ENCODE peak calls at places on chromosomes 4 and X, in seven cellular contexts. D is dorsolateral prefrontal cortex, V is heart right ventricle, B is psoas muscle, M is heart left ventricle, I is body of pancreas, P is choroid plexus epithelial cell. X is an unnamed sample.

GRCh38 chr4:181618896-181619295 is 624.3 kb upstream of the TENM3 start:
- DNase-seq in M (no peak), D (no peak), B (no peak), I (no peak), V (no peak), P (no peak), X (no peak)

GRCh38 chr4:121138014-121138413 is 26.1 kb downstream of the TNIP3 start:
- DNase-seq in B (no peak), D (no peak), M (no peak), V (no peak), P (no peak), I (no peak), X (no peak)

GRCh38 chr4:1487761-1488160 is 81.5 kb upstream of the NKX1-1 start:
- DNase-seq in P (no peak), B (no peak), D (no peak), M (no peak), I (no peak), V (no peak), X (no peak)

GRCh38 chr4:121791481-121791880 is 9.6 kb upstream of the EXOSC9 start:
- DNase-seq in B (no peak), I (no peak), V (no peak), P (peak), M (no peak), D (no peak), X (no peak)

GRCh38 chr4:114156371-114156770 is 176.9 kb upstream of the ARSJ start:
- DNase-seq in B (no peak), V (no peak), I (no peak), P (no peak), D (no peak), M (no peak), X (no peak)

GRCh38 chrX:103687073-103687695 is 685 bp upstream of the MORF4L2 start:
- DNase-seq in V (peak), D (peak), B (peak), I (peak), M (peak), P (peak), X (peak)

GRCh38 chr4:123587983-123588494 is 191.4 kb downstream of the SPRY1 start:
- DNase-seq in D (no peak), I (peak), M (no peak), P (peak), V (no peak), B (peak), X (no peak)

GRCh38 chr4:142549726-142550463 is 296.2 kb downstream of the INPP4B start:
- DNase-seq in D (no peak), M (no peak), P (peak), V (no peak), I (peak), B (no peak), X (no peak)

GRCh38 chr4:6771229-6771671 is 11.3 kb upstream of the KIAA0232 start:
- DNase-seq in I (no peak), B (peak), D (peak), M (peak), P (no peak), V (peak), X (no peak)

GRCh38 chr4:152699313-152699712 is 19.5 kb upstream of the TMEM154 start:
- DNase-seq in B (no peak), I (no peak), D (no peak), M (no peak), P (no peak), V (no peak), X (no peak)

GRCh38 chrX:119729408-119730201 is 28.8 kb upstream of the SOWAHD start:
- DNase-seq in I (peak), V (peak), M (peak), P (peak), D (peak), B (peak), X (no peak)

GRCh38 chr4:138259801-138260200 is 17.7 kb upstream of the SLC7A11 start:
- DNase-seq in M (no peak), B (no peak), D (no peak), P (peak), V (no peak), I (no peak), X (no peak)

GRCh38 chr4:12555011-12555410 is 929.1 kb downstream of the RAB28 start:
- DNase-seq in I (no peak), P (peak), D (no peak), M (no peak), V (no peak), B (no peak), X (no peak)

GRCh38 chr4:77465271-77465670 is 140.3 kb upstream of the CXCL13 start:
- DNase-seq in M (no peak), B (no peak), V (no peak), I (peak), D (no peak), P (peak), X (no peak)

GRCh38 chr4:906311-907102 is 25.6 kb downstream of the GAK start:
- DNase-seq in P (no peak), V (no peak), I (no peak), M (no peak), D (no peak), B (no peak), X (peak)

GRCh38 chr4:2893772-2894171 is 50.1 kb downstream of the ADD1 start:
- DNase-seq in V (no peak), P (no peak), I (peak), M (peak), B (no peak), D (no peak), X (no peak)

GRCh38 chr4:4402966-4403365 is 16.1 kb downstream of the NSG1 start:
- DNase-seq in P (no peak), B (no peak), V (no peak), I (no peak), D (no peak), M (no peak), X (no peak)

GRCh38 chrX:78199851-78200250 is 60.4 kb upstream of the TAF9B start:
- DNase-seq in V (no peak), D (no peak), P (peak), I (no peak), M (no peak), B (no peak), X (no peak)
- TF ChIP-seq CTCF in V (peak), D (no peak), P (peak), I (no peak), M (no peak), B (no peak), X (peak)

GRCh38 chrX:11381464-11381863 is 88.3 kb downstream of the AMELX start:
- DNase-seq in B (no peak), I (peak), V (no peak), M (peak), P (peak), D (peak), X (no peak)
- TF ChIP-seq CTCF in B (peak), I (peak), V (peak), M (peak), P (peak), D (peak), X (peak)

GRCh38 chr4:186307497-186307896 is 41.5 kb downstream of the F11 start:
- DNase-seq in I (no peak), V (no peak), P (no peak), D (no peak), M (no peak), B (no peak), X (no peak)
- TF ChIP-seq CTCF in I (no peak), V (no peak), P (no peak), D (no peak), M (no peak), B (no peak), X (no peak)

GRCh38 chr4:94032754-94033153 is 174.9 kb upstream of the SMARCAD1 start:
- DNase-seq in P (peak), I (no peak), B (no peak), V (no peak), M (no peak), D (no peak), X (no peak)

GRCh38 chr4:94039226-94039625 is 168.4 kb upstream of the SMARCAD1 start:
- DNase-seq in I (no peak), P (no peak), V (no peak), D (no peak), M (no peak), B (no peak), X (no peak)

GRCh38 chr4:94038195-94038594 is 169.5 kb upstream of the SMARCAD1 start:
- DNase-seq in B (no peak), I (no peak), D (no peak), P (peak), M (no peak), V (no peak), X (no peak)

DNA sequence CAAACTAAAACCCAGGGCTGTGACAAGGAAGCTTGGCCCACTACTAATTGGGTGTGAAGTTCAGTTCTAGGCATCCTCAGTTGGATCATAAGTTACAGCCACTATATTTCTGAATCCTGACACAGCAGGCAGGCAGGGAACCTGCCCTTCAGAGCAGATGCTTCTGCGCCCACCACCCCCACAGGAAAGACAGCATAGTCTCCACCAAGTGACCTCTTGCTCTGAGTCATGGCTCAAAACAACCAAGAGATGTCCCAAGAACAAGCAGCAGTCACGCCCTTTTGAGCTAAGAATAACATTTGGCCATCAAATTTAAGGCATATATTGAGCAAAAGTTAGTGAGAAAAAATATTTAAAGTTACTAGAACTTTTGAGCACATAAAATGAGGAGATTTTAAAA is 170.7 kb upstream of the SMARCAD1 start:
- DNase-seq in B (no peak), V (no peak), D (no peak), M (no peak), I (no peak), P (peak), X (no peak)
- TF ChIP-seq CTCF in B (no peak), V (no peak), D (no peak), M (no peak), I (no peak), P (no peak), X (no peak)

DNA sequence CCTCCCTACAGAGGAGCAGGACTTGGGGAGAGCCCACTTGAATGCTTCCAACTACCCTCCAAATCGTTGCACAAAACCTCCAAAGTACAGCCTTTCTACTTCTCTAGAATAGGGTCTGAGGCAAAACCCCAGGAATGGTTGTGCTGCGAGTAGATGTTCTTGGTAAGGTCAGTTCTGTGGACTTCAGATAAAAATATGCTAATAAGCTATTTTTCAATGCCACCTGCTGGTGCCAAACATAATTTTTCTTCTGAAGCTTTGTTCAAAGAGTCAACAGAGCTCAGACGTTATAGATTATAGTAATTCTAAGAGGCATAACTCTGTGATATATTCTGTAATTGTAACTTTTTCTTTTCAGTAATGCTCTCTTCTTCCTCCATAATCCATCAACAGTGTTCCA is 425.7 kb downstream of the GPAT3 start:
- DNase-seq in B (no peak), I (no peak), D (no peak), M (no peak), P (peak), V (no peak), X (no peak)
- TF ChIP-seq CTCF in B (no peak), I (no peak), D (no peak), M (no peak), P (peak), V (peak), X (peak)

GRCh38 chr4:100574607-100575006 is 56.8 kb upstream of the EMCN start:
- DNase-seq in M (no peak), B (no peak), V (no peak), P (no peak), I (no peak), D (peak), X (no peak)

GRCh38 chr4:100582146-100582545 is 64.3 kb upstream of the EMCN start:
- DNase-seq in B (peak), I (no peak), P (no peak), V (no peak), M (no peak), D (no peak), X (no peak)

GRCh38 chr4:100581337-100581736 is 63.5 kb upstream of the EMCN start:
- DNase-seq in D (peak), B (peak), P (no peak), M (no peak), I (no peak), V (no peak), X (no peak)

DNA sequence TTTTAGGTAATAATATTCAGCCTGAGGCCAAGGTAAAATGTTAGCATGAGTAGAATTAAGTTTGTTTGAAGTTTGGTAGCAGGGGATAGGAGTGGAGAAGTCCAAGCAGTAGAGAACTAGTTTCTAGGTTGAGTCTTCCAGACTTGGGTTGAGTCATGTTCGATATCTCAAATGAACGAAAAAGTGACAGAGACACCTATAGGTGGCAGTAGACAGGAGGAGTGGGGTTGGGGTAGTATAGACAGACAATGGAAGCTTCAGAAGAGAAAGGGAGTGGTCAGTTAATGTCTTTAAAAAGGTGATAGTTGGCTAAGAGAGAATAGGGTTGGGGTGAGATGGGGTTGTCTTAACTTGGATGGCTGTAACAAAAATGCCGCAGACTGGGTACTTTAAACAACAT is 58.7 kb upstream of the EMCN start:
- DNase-seq in D (no peak), I (no peak), B (no peak), V (no peak), P (no peak), M (no peak), X (no peak)
- TF ChIP-seq CTCF in D (no peak), I (no peak), B (no peak), V (no peak), P (no peak), M (no peak), X (no peak)

X was measured in chondrocyte.